ENCODE peak calls at places on chromosomes 3 and 15, in six cellular contexts. F is stimulated activated naive CD4-positive, alpha-beta T cell; V is RWPE2; N is fibroblast of the conjunctiva; M is T-helper 9 cell; R is dorsolateral prefrontal cortex. Q is an unnamed sample.

GRCh38 chr3:33787328-33788009 is 11.0 kb upstream of the PDCD6IP start:
- DNase-seq in V (no peak), R (no peak), F (peak), M (peak), N (peak), Q (peak)

GRCh38 chr3:18847583-18848197 is 300.6 kb upstream of the KCNH8 start:
- DNase-seq in M (no peak), N (no peak), F (peak), R (no peak), V (no peak), Q (no peak)

GRCh38 chr3:123920868-123921267 is 36.7 kb upstream of the MYLK start:
- DNase-seq in R (no peak), N (no peak), M (no peak), V (no peak), F (no peak), Q (no peak)

GRCh38 chr3:56125358-56126005 is 342.8 kb downstream of the ERC2 start:
- DNase-seq in N (peak), V (no peak), M (no peak), F (no peak), R (no peak), Q (peak)

GRCh38 chr15:90851945-90852344 is 16.4 kb upstream of the FURIN start:
- DNase-seq in F (no peak), R (no peak), V (no peak), M (no peak), N (no peak), Q (no peak)

GRCh38 chr15:41904487-41905359 is 10.9 kb upstream of the SPTBN5 start:
- DNase-seq in F (peak), R (peak), V (no peak), M (peak), N (peak), Q (peak)

GRCh38 chr15:96234109-96234892 is 96.2 kb upstream of the NR2F2 start:
- DNase-seq in M (no peak), R (no peak), V (no peak), F (no peak), N (peak), Q (no peak)

GRCh38 chr15:64969401-64969800 is 20.3 kb downstream of the SPG21 start:
- DNase-seq in F (no peak), M (no peak), N (no peak), R (no peak), V (no peak), Q (no peak)

GRCh38 chr3:157785071-157785826 is 282.0 kb upstream of the VEPH1 start:
- DNase-seq in V (peak), N (peak), F (no peak), R (no peak), M (no peak), Q (peak)

GRCh38 chr3:115913069-115913686 is 289.9 kb downstream of the GAP43 start:
- DNase-seq in M (no peak), R (no peak), F (no peak), N (no peak), V (no peak), Q (peak)

GRCh38 chr15:63938486-63939061 is 104.8 kb upstream of the HERC1 start:
- DNase-seq in V (no peak), R (no peak), M (no peak), N (no peak), F (no peak), Q (no peak)

GRCh38 chr15:75620776-75621536 is 4.6 kb downstream of the SNUPN start:
- DNase-seq in N (peak), V (peak), R (no peak), F (no peak), M (no peak), Q (peak)

GRCh38 chr3:37435572-37435971 is 261.2 kb upstream of the LRRFIP2 start:
- DNase-seq in M (no peak), F (no peak), R (no peak), N (no peak), V (no peak), Q (no peak)

GRCh38 chr3:172522871-172523818 is at the start of gene TNFSF10:
- DNase-seq in F (peak), N (no peak), M (peak), R (no peak), V (no peak), Q (peak)

GRCh38 chr3:48685603-48686511 is at the start of gene NCKIPSD:
- DNase-seq in F (peak), V (peak), N (peak), R (peak), M (peak), Q (peak)

GRCh38 chr3:149382091-149382467 is 4.6 kb upstream of the TM4SF1 start:
- DNase-seq in N (no peak), F (no peak), M (no peak), R (no peak), V (no peak), Q (peak)

Q was measured in RCC 7860.